ENCODE peak calls at places on chromosome 17, in five cellular contexts. One of them, this sample, is unnamed.

GRCh38 chr17:65515959-65516948 is 45.2 kb downstream of the AXIN2 start:
- DNase-seq in kidney: no peak
- DNase-seq in HS-27A: no peak
- DNase-seq in stimulated activated CD8-positive, alpha-beta memory T cell treated with anti-CD3 and anti-CD28 coated beads, Interleukin-4, amount 100 ng/mL, for 1 hour: no peak
- DNase-seq in tibial artery: no peak
- DNase-seq in this sample: no peak

GRCh38 chr17:74052993-74053744 is 150.3 kb upstream of the RPL38 start:
- DNase-seq in kidney: no peak
- DNase-seq in HS-27A: no peak
- DNase-seq in stimulated activated CD8-positive, alpha-beta memory T cell treated with anti-CD3 and anti-CD28 coated beads, Interleukin-4, amount 100 ng/mL, for 1 hour: no peak
- DNase-seq in tibial artery: no peak
- DNase-seq in this sample: no peak

GRCh38 chr17:46028969-46029565 is 30.0 kb downstream of the STH start:
- DNase-seq in kidney: no peak
- DNase-seq in HS-27A: no peak
- DNase-seq in stimulated activated CD8-positive, alpha-beta memory T cell treated with anti-CD3 and anti-CD28 coated beads, Interleukin-4, amount 100 ng/mL, for 1 hour: no peak
- DNase-seq in tibial artery: no peak
- DNase-seq in this sample: no peak

GRCh38 chr17:49358638-49359247 is 3.3 kb downstream of the ZNF652 start:
- DNase-seq in kidney: no peak
- DNase-seq in HS-27A: no peak
- DNase-seq in stimulated activated CD8-positive, alpha-beta memory T cell treated with anti-CD3 and anti-CD28 coated beads, Interleukin-4, amount 100 ng/mL, for 1 hour: no peak
- DNase-seq in tibial artery: no peak
- DNase-seq in this sample: no peak

GRCh38 chr17:63932008-63932561 is at the start of gene CD79B:
- DNase-seq in kidney: peak
- DNase-seq in HS-27A: no peak
- DNase-seq in stimulated activated CD8-positive, alpha-beta memory T cell treated with anti-CD3 and anti-CD28 coated beads, Interleukin-4, amount 100 ng/mL, for 1 hour: no peak
- DNase-seq in tibial artery: no peak
- DNase-seq in this sample: no peak

GRCh38 chr17:76094046-76094445 is 9.5 kb downstream of the EXOC7 start:
- DNase-seq in kidney: no peak
- DNase-seq in HS-27A: no peak
- DNase-seq in stimulated activated CD8-positive, alpha-beta memory T cell treated with anti-CD3 and anti-CD28 coated beads, Interleukin-4, amount 100 ng/mL, for 1 hour: no peak
- DNase-seq in tibial artery: no peak
- DNase-seq in this sample: no peak

GRCh38 chr17:78962345-78962983 is 17.3 kb downstream of the LGALS3BP start:
- DNase-seq in kidney: peak
- DNase-seq in HS-27A: no peak
- DNase-seq in stimulated activated CD8-positive, alpha-beta memory T cell treated with anti-CD3 and anti-CD28 coated beads, Interleukin-4, amount 100 ng/mL, for 1 hour: no peak
- DNase-seq in tibial artery: no peak
- DNase-seq in this sample: no peak

GRCh38 chr17:40298726-40299125 is 10.3 kb upstream of the RARA start:
- DNase-seq in kidney: no peak
- DNase-seq in HS-27A: no peak
- DNase-seq in stimulated activated CD8-positive, alpha-beta memory T cell treated with anti-CD3 and anti-CD28 coated beads, Interleukin-4, amount 100 ng/mL, for 1 hour: no peak
- DNase-seq in tibial artery: no peak
- DNase-seq in this sample: no peak

GRCh38 chr17:63151981-63152523 is 186.0 kb downstream of the TANC2 start:
- DNase-seq in kidney: no peak
- DNase-seq in HS-27A: no peak
- DNase-seq in stimulated activated CD8-positive, alpha-beta memory T cell treated with anti-CD3 and anti-CD28 coated beads, Interleukin-4, amount 100 ng/mL, for 1 hour: no peak
- DNase-seq in tibial artery: no peak
- DNase-seq in this sample: no peak

GRCh38 chr17:30345089-30345433 is 11.2 kb upstream of the TMIGD1 start:
- DNase-seq in kidney: no peak
- DNase-seq in HS-27A: no peak
- DNase-seq in stimulated activated CD8-positive, alpha-beta memory T cell treated with anti-CD3 and anti-CD28 coated beads, Interleukin-4, amount 100 ng/mL, for 1 hour: no peak
- DNase-seq in tibial artery: no peak
- DNase-seq in this sample: no peak

GRCh38 chr17:67223924-67224323 is 21.1 kb downstream of the HELZ start:
- DNase-seq in kidney: no peak
- DNase-seq in HS-27A: no peak
- DNase-seq in stimulated activated CD8-positive, alpha-beta memory T cell treated with anti-CD3 and anti-CD28 coated beads, Interleukin-4, amount 100 ng/mL, for 1 hour: no peak
- DNase-seq in tibial artery: no peak
- DNase-seq in this sample: peak

GRCh38 chr17:16391451-16391850 is 10.6 kb downstream of the UBB start:
- DNase-seq in kidney: peak
- DNase-seq in HS-27A: no peak
- DNase-seq in stimulated activated CD8-positive, alpha-beta memory T cell treated with anti-CD3 and anti-CD28 coated beads, Interleukin-4, amount 100 ng/mL, for 1 hour: no peak
- DNase-seq in tibial artery: no peak
- DNase-seq in this sample: no peak

GRCh38 chr17:29115906-29116651 is 64.1 kb downstream of the MYO18A start:
- DNase-seq in kidney: no peak
- DNase-seq in HS-27A: no peak
- DNase-seq in stimulated activated CD8-positive, alpha-beta memory T cell treated with anti-CD3 and anti-CD28 coated beads, Interleukin-4, amount 100 ng/mL, for 1 hour: no peak
- DNase-seq in tibial artery: no peak
- DNase-seq in this sample: peak

GRCh38 chr17:45700171-45701090 is 83.7 kb upstream of the CRHR1 start:
- DNase-seq in kidney: no peak
- DNase-seq in HS-27A: no peak
- DNase-seq in stimulated activated CD8-positive, alpha-beta memory T cell treated with anti-CD3 and anti-CD28 coated beads, Interleukin-4, amount 100 ng/mL, for 1 hour: no peak
- DNase-seq in tibial artery: no peak
- DNase-seq in this sample: no peak

GRCh38 chr17:50364715-50365114 is 8.3 kb downstream of the MRPL27 start:
- DNase-seq in kidney: no peak
- DNase-seq in HS-27A: no peak
- DNase-seq in stimulated activated CD8-positive, alpha-beta memory T cell treated with anti-CD3 and anti-CD28 coated beads, Interleukin-4, amount 100 ng/mL, for 1 hour: no peak
- DNase-seq in tibial artery: no peak
- DNase-seq in this sample: no peak

GRCh38 chr17:55689672-55690071 is 33.0 kb downstream of the TMEM100 start:
- DNase-seq in kidney: no peak
- DNase-seq in HS-27A: no peak
- DNase-seq in stimulated activated CD8-positive, alpha-beta memory T cell treated with anti-CD3 and anti-CD28 coated beads, Interleukin-4, amount 100 ng/mL, for 1 hour: no peak
- DNase-seq in tibial artery: no peak
- DNase-seq in this sample: no peak

GRCh38 chr17:50172130-50172529 is 6.3 kb downstream of the SGCA start:
- DNase-seq in kidney: peak
- DNase-seq in HS-27A: no peak
- DNase-seq in stimulated activated CD8-positive, alpha-beta memory T cell treated with anti-CD3 and anti-CD28 coated beads, Interleukin-4, amount 100 ng/mL, for 1 hour: no peak
- DNase-seq in tibial artery: no peak
- DNase-seq in this sample: no peak

GRCh38 chr17:59421722-59422121 is 90.3 kb downstream of the YPEL2 start:
- DNase-seq in kidney: no peak
- DNase-seq in HS-27A: no peak
- DNase-seq in stimulated activated CD8-positive, alpha-beta memory T cell treated with anti-CD3 and anti-CD28 coated beads, Interleukin-4, amount 100 ng/mL, for 1 hour: no peak
- DNase-seq in tibial artery: no peak
- DNase-seq in this sample: no peak

GRCh38 chr17:71085238-71086033 is 916.1 kb downstream of the KCNJ2 start:
- DNase-seq in kidney: no peak
- DNase-seq in HS-27A: no peak
- DNase-seq in stimulated activated CD8-positive, alpha-beta memory T cell treated with anti-CD3 and anti-CD28 coated beads, Interleukin-4, amount 100 ng/mL, for 1 hour: no peak
- DNase-seq in tibial artery: no peak
- DNase-seq in this sample: peak

GRCh38 chr17:44536090-44536960 is 21.0 kb upstream of the FZD2 start:
- DNase-seq in kidney: no peak
- DNase-seq in HS-27A: no peak
- DNase-seq in stimulated activated CD8-positive, alpha-beta memory T cell treated with anti-CD3 and anti-CD28 coated beads, Interleukin-4, amount 100 ng/mL, for 1 hour: no peak
- DNase-seq in tibial artery: no peak
- DNase-seq in this sample: peak

GRCh38 chr17:7213895-7214299 is 5.7 kb downstream of the DLG4 start:
- DNase-seq in kidney: no peak
- DNase-seq in HS-27A: no peak
- DNase-seq in stimulated activated CD8-positive, alpha-beta memory T cell treated with anti-CD3 and anti-CD28 coated beads, Interleukin-4, amount 100 ng/mL, for 1 hour: no peak
- DNase-seq in tibial artery: peak
- DNase-seq in this sample: peak

GRCh38 chr17:69282002-69282401 is 44.9 kb downstream of the ABCA5 start:
- DNase-seq in kidney: no peak
- DNase-seq in HS-27A: no peak
- DNase-seq in stimulated activated CD8-positive, alpha-beta memory T cell treated with anti-CD3 and anti-CD28 coated beads, Interleukin-4, amount 100 ng/mL, for 1 hour: no peak
- DNase-seq in tibial artery: no peak
- DNase-seq in this sample: no peak

GRCh38 chr17:26792486-26792885 is 501.4 kb upstream of the WSB1 start:
- DNase-seq in kidney: no peak
- DNase-seq in HS-27A: peak
- DNase-seq in stimulated activated CD8-positive, alpha-beta memory T cell treated with anti-CD3 and anti-CD28 coated beads, Interleukin-4, amount 100 ng/mL, for 1 hour: no peak
- DNase-seq in tibial artery: no peak
- DNase-seq in this sample: no peak

GRCh38 chr17:65097110-65097509 is 40.1 kb upstream of the RGS9 start:
- DNase-seq in kidney: no peak
- DNase-seq in HS-27A: no peak
- DNase-seq in stimulated activated CD8-positive, alpha-beta memory T cell treated with anti-CD3 and anti-CD28 coated beads, Interleukin-4, amount 100 ng/mL, for 1 hour: no peak
- DNase-seq in tibial artery: no peak
- DNase-seq in this sample: no peak

GRCh38 chr17:77372444-77373297 is 231.9 kb downstream of the SEC14L1 start:
- DNase-seq in kidney: peak
- DNase-seq in HS-27A: no peak
- DNase-seq in stimulated activated CD8-positive, alpha-beta memory T cell treated with anti-CD3 and anti-CD28 coated beads, Interleukin-4, amount 100 ng/mL, for 1 hour: peak
- DNase-seq in tibial artery: peak
- DNase-seq in this sample: peak

GRCh38 chr17:75844530-75845057 is 390 bp upstream of the UNC13D start:
- DNase-seq in kidney: peak
- DNase-seq in HS-27A: no peak
- DNase-seq in stimulated activated CD8-positive, alpha-beta memory T cell treated with anti-CD3 and anti-CD28 coated beads, Interleukin-4, amount 100 ng/mL, for 1 hour: no peak
- DNase-seq in tibial artery: no peak
- DNase-seq in this sample: no peak

GRCh38 chr17:63697341-63698286 is 2.3 kb downstream of the LIMD2 start:
- DNase-seq in kidney: peak
- DNase-seq in HS-27A: no peak
- DNase-seq in stimulated activated CD8-positive, alpha-beta memory T cell treated with anti-CD3 and anti-CD28 coated beads, Interleukin-4, amount 100 ng/mL, for 1 hour: no peak
- DNase-seq in tibial artery: no peak
- DNase-seq in this sample: no peak

GRCh38 chr17:15307686-15308085 is 33.7 kb downstream of the TEKT3 start:
- DNase-seq in kidney: no peak
- DNase-seq in HS-27A: no peak
- DNase-seq in stimulated activated CD8-positive, alpha-beta memory T cell treated with anti-CD3 and anti-CD28 coated beads, Interleukin-4, amount 100 ng/mL, for 1 hour: no peak
- DNase-seq in tibial artery: no peak
- DNase-seq in this sample: no peak

GRCh38 chr17:77451894-77452852 is 311.4 kb downstream of the SEC14L1 start:
- DNase-seq in kidney: no peak
- DNase-seq in HS-27A: no peak
- DNase-seq in stimulated activated CD8-positive, alpha-beta memory T cell treated with anti-CD3 and anti-CD28 coated beads, Interleukin-4, amount 100 ng/mL, for 1 hour: no peak
- DNase-seq in tibial artery: peak
- DNase-seq in this sample: peak

GRCh38 chr17:46742539-46743270 is 75.8 kb downstream of the WNT3 start:
- DNase-seq in kidney: no peak
- DNase-seq in HS-27A: peak
- DNase-seq in stimulated activated CD8-positive, alpha-beta memory T cell treated with anti-CD3 and anti-CD28 coated beads, Interleukin-4, amount 100 ng/mL, for 1 hour: no peak
- DNase-seq in tibial artery: no peak
- DNase-seq in this sample: no peak

GRCh38 chr17:83173997-83174858 is 94.8 kb downstream of the METRNL start:
- DNase-seq in kidney: peak
- DNase-seq in HS-27A: no peak
- DNase-seq in stimulated activated CD8-positive, alpha-beta memory T cell treated with anti-CD3 and anti-CD28 coated beads, Interleukin-4, amount 100 ng/mL, for 1 hour: no peak
- DNase-seq in tibial artery: no peak
- DNase-seq in this sample: peak

GRCh38 chr17:33241390-33241789 is 51.7 kb downstream of the ASIC2 start:
- DNase-seq in kidney: no peak
- DNase-seq in HS-27A: no peak
- DNase-seq in stimulated activated CD8-positive, alpha-beta memory T cell treated with anti-CD3 and anti-CD28 coated beads, Interleukin-4, amount 100 ng/mL, for 1 hour: no peak
- DNase-seq in tibial artery: no peak
- DNase-seq in this sample: no peak